ENCODE peak calls at places on chromosomes 3 and 15, in eight cellular contexts. F is HL-60, W is GM23338, Q is stomach, P is transverse colon, N is spleen, I is HepG2, B is endothelial cell of umbilical vein. M is an unnamed sample.

GRCh38 chr15:94298359-94298758 is 67.0 kb downstream of the MCTP2 start:
- DNase-seq in W (no peak), I (no peak), P (no peak), Q (no peak), F (no peak), B (no peak), N (no peak), M (no peak)

GRCh38 chr3:194083253-194084224 is 52.4 kb upstream of the HES1 start:
- DNase-seq in P (no peak), B (no peak), W (no peak), Q (no peak), I (no peak), F (no peak), N (no peak), M (no peak)

GRCh38 chr3:46717447-46718231 is at the start of gene PRSS50:
- DNase-seq in I (no peak), B (no peak), W (peak), Q (peak), N (peak), F (no peak), P (no peak), M (no peak)

GRCh38 chr3:52527732-52528595 is 5.7 kb downstream of the NT5DC2 start:
- DNase-seq in F (no peak), W (no peak), N (peak), P (peak), B (no peak), Q (no peak), I (no peak), M (no peak)

GRCh38 chr15:64209680-64210334 is 47.0 kb upstream of the PPIB start:
- DNase-seq in I (peak), Q (no peak), N (no peak), F (peak), W (peak), B (peak), P (no peak), M (peak)

GRCh38 chr3:8560608-8561007 is 59.0 kb downstream of the LMCD1 start:
- DNase-seq in Q (no peak), P (no peak), W (no peak), I (no peak), N (no peak), B (no peak), F (no peak), M (no peak)

GRCh38 chr3:161567962-161568361 is 71.4 kb downstream of the OTOL1 start:
- DNase-seq in W (no peak), P (no peak), Q (no peak), I (no peak), N (no peak), F (no peak), B (no peak), M (no peak)

GRCh38 chr15:100623301-100623700 is 20.9 kb downstream of the ASB7 start:
- DNase-seq in F (no peak), P (no peak), B (no peak), W (no peak), I (no peak), N (no peak), Q (no peak), M (no peak)

GRCh38 chr15:69609776-69610175 is 157.2 kb downstream of the RPLP1 start:
- DNase-seq in B (no peak), Q (no peak), I (no peak), F (no peak), W (no peak), N (no peak), P (no peak), M (no peak)

GRCh38 chr3:57910988-57911387 is 97.2 kb upstream of the FLNB start:
- DNase-seq in F (no peak), B (peak), N (no peak), P (no peak), I (peak), W (peak), Q (no peak), M (no peak)

GRCh38 chr15:32943691-32944090 is 225.9 kb downstream of the GREM1 start:
- DNase-seq in I (no peak), Q (no peak), B (no peak), N (no peak), F (no peak), P (no peak), W (no peak), M (no peak)

GRCh38 chr3:30034246-30034991 is 572.0 kb upstream of the TGFBR2 start:
- DNase-seq in I (no peak), B (no peak), P (no peak), F (no peak), N (no peak), Q (no peak), W (no peak), M (no peak)

GRCh38 chr15:81071705-81072104 is 62.4 kb upstream of the CFAP161 start:
- DNase-seq in W (no peak), I (no peak), P (no peak), F (no peak), N (no peak), Q (no peak), B (no peak), M (no peak)

GRCh38 chr15:74511583-74511982 is 29.4 kb upstream of the ARID3B start:
- DNase-seq in B (no peak), I (no peak), P (no peak), Q (no peak), F (peak), W (no peak), N (no peak), M (no peak)

GRCh38 chr3:124032351-124032880 is 40.5 kb upstream of the ROPN1 start:
- DNase-seq in P (peak), F (no peak), N (no peak), Q (no peak), I (no peak), B (no peak), W (peak), M (no peak)

GRCh38 chr3:102665183-102665582 is 230.4 kb downstream of the ZPLD1 start:
- DNase-seq in B (no peak), F (no peak), I (no peak), Q (no peak), N (no peak), P (no peak), W (no peak), M (no peak)

GRCh38 chr15:69413822-69414701 is at the start of gene KIF23:
- DNase-seq in Q (peak), W (peak), I (peak), P (peak), N (peak), B (peak), F (peak), M (peak)

GRCh38 chr3:162366382-162366781 is 869.8 kb downstream of the OTOL1 start:
- DNase-seq in W (no peak), B (no peak), F (no peak), P (no peak), I (no peak), Q (no peak), N (no peak), M (no peak)

GRCh38 chr15:89448825-89449224 is 47.6 kb downstream of the RHCG start:
- DNase-seq in N (no peak), B (no peak), F (no peak), Q (no peak), P (no peak), W (no peak), I (no peak), M (no peak)

GRCh38 chr3:57977755-57978715 is 30.2 kb upstream of the FLNB start:
- DNase-seq in B (no peak), W (no peak), N (no peak), P (peak), I (peak), F (no peak), Q (no peak), M (peak)

GRCh38 chr3:51384145-51384729 is 854 bp upstream of the MANF start:
- DNase-seq in B (peak), W (peak), I (no peak), F (no peak), N (peak), Q (no peak), P (no peak), M (no peak)

GRCh38 chr3:51386159-51386851 is 1.2 kb downstream of the MANF start:
- DNase-seq in F (no peak), N (no peak), P (no peak), B (no peak), W (no peak), I (no peak), Q (no peak), M (no peak)

GRCh38 chr3:51382947-51383578 is 2.0 kb upstream of the MANF start:
- DNase-seq in Q (no peak), W (no peak), F (no peak), N (no peak), I (no peak), P (no peak), B (no peak), M (no peak)

GRCh38 chr3:51385621-51386091 is 565 bp downstream of the MANF start:
- DNase-seq in N (peak), B (peak), P (no peak), F (no peak), Q (no peak), W (no peak), I (no peak), M (no peak)

DNA sequence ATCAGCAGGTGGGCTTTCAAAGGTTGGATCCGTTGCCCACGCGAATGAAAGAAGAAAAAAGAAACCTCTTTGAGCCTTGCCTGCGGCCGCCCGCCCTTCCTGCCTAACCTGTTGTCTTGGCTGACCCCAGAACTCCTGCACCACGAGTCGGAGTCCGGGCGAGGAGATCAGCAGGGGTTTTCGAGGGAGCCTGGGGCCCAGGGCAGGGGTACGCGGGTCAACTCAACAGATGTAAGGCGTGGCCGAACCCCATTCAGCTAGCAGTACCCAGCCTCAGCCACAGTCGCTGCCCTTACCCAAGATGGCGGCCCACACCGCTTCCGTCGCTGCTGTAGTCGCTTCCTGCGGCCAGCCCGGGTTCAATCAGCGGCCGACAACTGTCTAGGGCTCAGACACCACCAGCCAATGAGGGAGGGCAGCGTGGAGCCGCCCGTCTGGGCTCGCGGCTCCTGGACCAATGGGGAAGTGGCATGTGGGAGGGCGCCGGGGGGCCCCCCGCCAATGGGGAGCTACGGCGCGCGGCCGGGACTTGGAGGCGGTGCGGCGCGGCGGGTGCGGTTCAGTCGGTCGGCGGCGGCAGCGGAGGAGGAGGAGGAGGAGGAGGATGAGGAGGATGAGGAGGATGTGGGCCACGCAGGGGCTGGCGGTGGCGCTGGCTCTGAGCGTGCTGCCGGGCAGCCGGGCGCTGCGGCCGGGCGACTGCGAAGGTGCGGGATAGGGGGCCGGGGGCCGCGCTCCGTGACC is at the start of gene MANF:
- DNase-seq in I (peak), B (peak), Q (peak), N (peak), W (peak), P (peak), F (peak), M (peak)
- TF ChIP-seq CTCF in I (peak), B (no peak), Q (no peak), N (peak), W (no peak), P (peak), F (no peak), M (no peak)

GRCh38 chr3:73614385-73614784 is 10.4 kb downstream of the PDZRN3 start:
- DNase-seq in W (no peak), P (peak), B (no peak), Q (no peak), N (no peak), F (peak), I (no peak), M (no peak)

GRCh38 chr3:73621388-73621787 is 3.4 kb downstream of the PDZRN3 start:
- DNase-seq in W (no peak), Q (no peak), N (no peak), F (no peak), I (no peak), B (no peak), P (no peak), M (no peak)

GRCh38 chr3:73618461-73618860 is 6.3 kb downstream of the PDZRN3 start:
- DNase-seq in W (no peak), B (no peak), N (no peak), F (no peak), I (no peak), Q (no peak), P (no peak), M (no peak)

GRCh38 chr3:73611176-73611575 is 13.6 kb downstream of the PDZRN3 start:
- DNase-seq in I (no peak), P (no peak), B (no peak), Q (no peak), F (no peak), W (no peak), N (no peak), M (no peak)

DNA sequence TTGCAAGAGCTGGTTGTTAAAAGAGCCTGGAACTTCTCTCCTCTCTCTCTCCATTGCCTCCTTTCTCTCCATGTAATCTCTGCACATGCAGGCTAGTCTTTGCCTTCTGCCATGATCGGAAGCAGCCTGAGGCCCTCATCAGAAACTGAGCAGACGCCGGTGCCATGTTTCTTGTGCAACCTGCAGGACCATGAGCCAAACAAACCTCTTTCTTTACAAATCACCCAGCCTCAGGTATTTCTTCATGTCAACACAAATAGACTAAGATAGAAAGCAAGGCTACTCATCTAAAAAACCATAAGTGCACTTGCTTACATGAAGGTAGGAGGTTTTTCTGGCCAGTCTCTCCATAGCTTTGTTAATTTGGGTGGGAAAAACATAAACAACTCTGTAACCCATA is 8.7 kb downstream of the PDZRN3 start:
- DNase-seq in P (no peak), Q (no peak), F (no peak), I (no peak), W (no peak), B (no peak), N (no peak), M (no peak)
- TF ChIP-seq POLR2AphosphoS5 in P (no peak), Q (no peak), F (no peak), I (no peak), W (no peak), B (no peak), N (no peak), M (no peak)

DNA sequence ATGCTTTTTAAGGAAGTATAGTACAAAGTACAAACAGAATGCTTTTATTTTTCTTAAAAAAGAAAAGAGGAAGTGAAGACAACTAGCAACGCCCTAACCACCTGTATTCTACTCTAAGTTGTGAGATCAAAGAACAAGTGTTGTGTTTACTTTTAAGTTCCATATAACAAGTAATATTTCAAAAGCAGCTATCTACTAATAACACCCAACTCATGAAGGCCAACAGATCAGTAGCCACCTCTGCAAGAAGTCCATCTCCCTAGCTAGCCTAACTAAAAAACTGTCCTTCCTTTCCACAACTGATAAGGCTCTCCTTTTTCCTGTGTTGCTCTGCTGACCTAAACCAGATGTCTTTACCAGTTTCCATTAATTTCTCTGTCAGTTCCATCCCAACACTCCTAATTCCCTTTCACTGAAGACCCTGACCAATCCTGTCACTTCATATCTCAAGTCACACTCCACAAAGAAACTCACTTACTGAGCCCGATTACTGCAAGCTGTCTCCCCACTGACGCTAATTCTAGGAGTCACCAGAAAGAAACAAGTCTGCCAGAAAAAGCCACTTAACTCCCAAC is 26.9 kb downstream of the PHC3 start:
- DNase-seq in W (no peak), F (no peak), P (no peak), I (no peak), N (no peak), Q (no peak), B (no peak), M (no peak)
- H3K27ac ChIP-seq in W (peak), F (peak), P (peak), I (peak), N (peak), Q (peak), B (no peak), M (no peak)

DNA sequence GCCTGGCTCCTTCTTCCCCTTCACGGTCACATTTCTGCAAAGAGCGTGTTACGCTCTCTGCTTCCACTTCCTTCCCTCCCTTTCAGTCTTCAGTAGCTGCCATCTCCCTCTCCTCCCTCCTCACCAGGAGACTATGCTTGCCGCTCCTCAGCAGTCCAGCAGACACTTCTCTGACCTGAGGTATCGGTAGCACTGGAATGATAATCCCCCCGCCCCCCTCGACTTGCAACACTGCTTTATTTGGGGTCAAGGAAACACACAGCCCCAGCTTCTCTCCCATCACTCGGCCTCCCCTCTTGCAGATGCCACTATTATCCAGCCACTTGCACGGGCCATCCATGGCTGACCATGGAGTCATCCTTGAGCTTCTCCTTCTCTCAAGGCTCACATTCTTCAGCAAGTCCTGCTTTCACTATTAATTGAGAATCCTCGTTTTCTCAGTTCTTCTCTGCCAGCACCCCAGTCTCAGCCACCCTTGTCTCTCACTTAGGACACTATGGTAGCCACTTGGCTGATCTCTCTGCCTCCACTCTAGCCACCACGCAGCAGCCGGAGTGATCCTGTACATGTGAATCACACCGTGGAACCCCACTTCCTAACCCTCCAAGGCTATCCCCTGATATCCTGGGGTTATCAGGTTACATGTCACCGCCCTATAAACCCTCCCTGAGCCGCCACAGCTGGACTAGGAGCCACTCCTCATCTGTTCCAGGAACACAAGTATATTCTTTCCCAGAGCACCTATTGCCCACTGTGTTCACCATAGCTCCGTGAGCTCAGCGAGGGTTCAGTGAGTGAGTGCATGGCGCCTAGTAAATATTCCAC is 960 bp upstream of the PARP14 start:
- DNase-seq in F (no peak), Q (peak), I (no peak), N (peak), W (peak), B (peak), P (peak), M (no peak)
- TF ChIP-seq CTCF in F (no peak), Q (no peak), I (no peak), N (peak), W (no peak), B (no peak), P (peak), M (peak)

DNA sequence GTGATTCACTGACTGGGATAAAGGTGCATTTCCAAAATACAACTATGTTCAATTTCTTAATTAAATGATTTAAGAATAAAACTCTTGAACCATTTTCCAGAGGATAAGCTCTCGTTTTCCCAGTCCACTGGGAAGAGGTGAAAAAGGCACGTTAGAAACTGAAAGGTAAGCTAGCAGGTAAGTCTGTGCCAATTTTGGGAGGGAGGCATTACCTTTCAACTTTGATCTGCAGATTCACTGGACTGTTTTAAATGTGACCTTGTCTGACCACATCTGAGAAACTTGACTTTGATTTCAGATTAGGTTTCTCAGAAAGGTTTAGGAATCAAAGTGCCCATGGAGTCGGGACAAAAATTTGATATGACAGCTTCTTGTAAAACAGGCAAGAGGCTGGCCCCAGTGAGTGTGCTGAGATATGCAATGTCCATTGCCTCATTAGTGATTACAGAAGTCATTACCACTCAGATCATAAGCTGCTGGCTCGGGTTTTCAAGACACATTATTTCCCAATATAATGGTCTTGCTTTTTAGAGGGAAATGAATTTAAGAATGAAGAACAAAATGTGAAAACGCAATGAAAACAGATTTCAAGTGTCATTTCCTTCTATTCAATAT is 118.8 kb downstream of the ADAMTS9 start:
- DNase-seq in N (no peak), F (no peak), I (no peak), B (peak), W (no peak), Q (no peak), P (no peak), M (no peak)
- TF ChIP-seq POLR2AphosphoS5 in N (no peak), F (no peak), I (no peak), B (no peak), W (no peak), Q (no peak), P (no peak), M (no peak)

DNA sequence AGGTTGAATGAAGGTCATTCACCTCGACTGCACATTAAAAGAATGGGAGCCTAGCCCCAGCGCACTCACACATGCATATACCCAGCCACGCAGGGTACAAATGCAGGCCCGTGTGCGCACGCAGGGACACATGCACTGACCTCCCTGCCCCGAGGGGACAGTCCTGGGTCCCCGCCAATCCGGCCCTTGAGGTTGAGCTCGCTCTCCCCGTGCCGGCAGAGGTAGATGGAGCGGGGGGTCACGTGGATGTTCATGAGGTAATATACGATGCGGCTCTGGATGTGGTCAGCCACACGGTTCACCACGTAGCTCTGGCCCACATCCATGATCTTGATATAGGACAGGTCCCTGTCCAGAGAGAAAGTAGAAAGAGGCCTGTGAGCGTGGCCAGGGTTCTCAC is 20.5 kb downstream of the PFKFB4 start:
- DNase-seq in I (no peak), P (no peak), W (no peak), B (no peak), Q (no peak), F (no peak), N (no peak), M (no peak)
- H3K27ac ChIP-seq in I (no peak), P (no peak), W (no peak), B (no peak), Q (no peak), F (no peak), N (peak), M (no peak)

GRCh38 chr3:147361671-147362420 is 44.5 kb downstream of the ZIC4 start:
- DNase-seq in W (peak), P (peak), Q (no peak), N (no peak), I (peak), B (no peak), F (peak), M (peak)
- TF ChIP-seq CTCF in W (peak), P (no peak), Q (peak), N (peak), I (peak), B (peak), F (peak), M (peak)